ENCODE peak calls at places on chromosomes 11 and 22, in four cellular contexts. B is A549, Z is K562, G is HepG2. F is an unnamed sample.

GRCh38 chr11:11635456-11635855 is 13.7 kb upstream of the GALNT18 start:
- DNase-seq in B (no peak), Z (no peak), G (no peak), F (no peak)

GRCh38 chr11:26992031-26992541 is 1.8 kb upstream of the FIBIN start:
- DNase-seq in B (no peak), Z (no peak), G (no peak), F (no peak)

GRCh38 chr11:110613526-110613925 is 98.7 kb downstream of the ARHGAP20 start:
- DNase-seq in B (no peak), Z (no peak), G (no peak), F (no peak)

GRCh38 chr11:36123353-36124220 is 165.6 kb downstream of the COMMD9 start:
- DNase-seq in B (no peak), Z (no peak), G (no peak), F (no peak)

GRCh38 chr11:74280494-74280893 is 30.9 kb downstream of the P4HA3 start:
- DNase-seq in B (no peak), Z (no peak), G (no peak), F (no peak)

GRCh38 chr11:41497974-41498373 is 38.5 kb upstream of the LRRC4C start:
- DNase-seq in B (no peak), Z (no peak), G (no peak), F (peak)

GRCh38 chr22:30195245-30196140 is 51.1 kb downstream of the LIF start:
- DNase-seq in B (no peak), Z (no peak), G (peak), F (no peak)

GRCh38 chr11:122691751-122692150 is 36.2 kb downstream of the UBASH3B start:
- DNase-seq in B (no peak), Z (no peak), G (peak), F (no peak)

GRCh38 chr11:78145511-78146030 is 6.1 kb upstream of the ALG8 start:
- DNase-seq in B (no peak), Z (no peak), G (no peak), F (no peak)

GRCh38 chr22:34429314-34429713 is 509.0 kb upstream of the LARGE1 start:
- DNase-seq in B (no peak), Z (no peak), G (no peak), F (no peak)

GRCh38 chr11:30902929-30903328 is 316.8 kb upstream of the MPPED2 start:
- DNase-seq in B (no peak), Z (no peak), G (no peak), F (no peak)

GRCh38 chr11:1889527-1889930 is 2.2 kb downstream of the PRR33 start:
- DNase-seq in B (no peak), Z (no peak), G (no peak), F (no peak)

GRCh38 chr11:119262668-119263351 is 54.1 kb downstream of the MCAM start:
- DNase-seq in B (no peak), Z (peak), G (no peak), F (no peak)

GRCh38 chr11:103800406-103801114 is 235.9 kb upstream of the DDI1 start:
- DNase-seq in B (no peak), Z (no peak), G (no peak), F (peak)

GRCh38 chr22:42301742-42302102 is 31.3 kb upstream of the TCF20 start:
- DNase-seq in B (no peak), Z (no peak), G (no peak), F (no peak)

GRCh38 chr11:120181446-120181992 is 29.3 kb upstream of the OAF start:
- DNase-seq in B (no peak), Z (no peak), G (no peak), F (no peak)

DNA sequence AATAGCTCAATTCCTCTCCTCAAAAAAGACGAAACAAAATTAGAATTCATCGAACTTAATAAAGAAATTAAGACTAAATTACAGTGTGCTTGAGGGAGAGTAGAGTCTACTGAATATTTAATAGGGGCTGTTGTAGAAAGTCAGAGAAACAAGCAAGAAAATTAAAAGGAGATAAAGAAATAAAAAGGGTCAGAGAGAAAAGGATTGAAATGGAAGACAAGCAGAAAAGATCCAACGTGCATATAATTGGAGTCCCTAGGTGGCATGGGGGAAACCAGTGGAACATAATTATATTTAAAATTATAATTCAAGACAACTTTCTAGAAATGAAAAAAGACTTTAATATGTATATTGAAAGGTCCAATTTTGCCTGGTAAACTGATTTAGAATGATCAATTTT is 74.3 kb downstream of the ACER3 start:
- DNase-seq in B (no peak), Z (no peak), G (no peak), F (no peak)
- TF ChIP-seq JUN in B (no peak), Z (no peak), G (no peak), F (no peak)

DNA sequence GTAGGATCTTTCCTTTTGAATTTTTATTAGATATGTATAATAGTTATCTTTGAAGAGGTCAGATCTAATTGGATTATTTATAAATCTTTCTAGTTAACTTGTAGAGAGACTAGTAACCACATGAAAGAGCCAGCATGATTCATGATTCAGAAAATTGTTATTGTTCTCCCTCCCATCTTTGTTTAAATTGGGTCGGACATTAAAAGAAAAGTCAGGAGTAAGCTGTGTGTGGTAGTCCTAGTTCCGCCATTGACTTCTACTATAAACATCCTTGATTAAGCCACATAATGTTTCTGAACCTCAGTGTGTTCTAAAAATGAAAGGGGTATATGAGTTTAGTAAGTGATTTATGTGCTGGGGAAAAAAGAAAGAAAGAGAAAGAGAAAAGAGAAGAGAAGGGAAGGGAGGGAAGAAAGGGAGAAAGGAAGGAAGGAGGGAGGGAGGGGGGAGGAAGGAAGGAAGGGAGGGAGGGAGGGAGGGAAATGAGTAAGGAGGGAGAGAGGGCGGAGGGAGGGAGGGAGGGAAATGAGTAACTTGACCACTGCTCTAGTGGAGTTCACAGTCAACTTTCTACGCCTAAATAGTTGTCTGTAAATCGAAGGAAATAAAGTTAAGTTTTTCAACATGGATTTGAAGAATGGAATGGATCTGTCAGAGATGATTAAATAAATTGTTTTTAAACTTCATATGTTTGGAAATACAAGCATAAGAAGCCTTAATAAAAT is 32.9 kb downstream of the SIK2 start:
- DNase-seq in B (no peak), Z (peak), G (no peak), F (no peak)
- TF ChIP-seq HMGXB4 in B (no peak), Z (no peak), G (no peak), F (no peak)

DNA sequence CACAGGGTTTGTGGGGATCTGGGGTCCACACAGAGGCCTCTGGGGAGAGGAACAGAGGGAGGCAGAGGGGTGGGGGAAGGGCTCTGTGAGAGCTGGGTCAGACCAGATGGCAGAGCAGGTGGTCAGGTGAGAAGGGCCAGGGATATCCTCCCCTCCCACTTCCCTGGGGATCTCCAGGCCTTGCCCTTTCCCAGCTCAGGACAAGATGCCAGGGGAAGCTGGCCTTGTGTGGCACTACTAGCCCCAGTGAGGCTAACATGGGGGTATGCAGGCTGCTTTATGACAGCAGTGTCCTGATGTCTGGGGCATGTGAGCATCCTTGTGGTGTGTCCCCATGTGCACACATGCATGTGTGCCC is 51.4 kb upstream of the MYEOV start:
- DNase-seq in B (no peak), Z (no peak), G (no peak), F (no peak)
- TF ChIP-seq JUN in B (no peak), Z (no peak), G (no peak), F (no peak)

DNA sequence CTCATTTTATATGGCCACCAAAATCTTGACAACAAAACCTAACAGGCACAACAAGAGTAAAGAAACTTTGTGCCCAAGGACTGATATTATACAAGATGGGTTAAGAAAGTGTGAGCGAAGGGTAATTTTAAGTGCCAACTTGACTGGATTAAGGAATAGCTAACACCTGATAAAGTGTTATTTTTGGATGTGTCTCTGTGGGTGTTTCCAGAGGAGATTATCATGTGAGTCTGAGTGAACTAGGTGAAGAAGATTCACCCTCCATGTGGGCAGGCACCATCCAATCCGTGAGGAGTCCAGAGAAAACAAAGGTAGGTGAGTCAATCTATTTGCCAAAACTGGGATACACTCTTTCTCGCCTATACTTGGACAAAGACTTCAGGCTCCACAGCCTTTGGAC is 461.6 kb downstream of the ETS1 start:
- DNase-seq in B (no peak), Z (no peak), G (no peak), F (no peak)
- TF ChIP-seq HMGXB4 in B (no peak), Z (no peak), G (no peak), F (no peak)

DNA sequence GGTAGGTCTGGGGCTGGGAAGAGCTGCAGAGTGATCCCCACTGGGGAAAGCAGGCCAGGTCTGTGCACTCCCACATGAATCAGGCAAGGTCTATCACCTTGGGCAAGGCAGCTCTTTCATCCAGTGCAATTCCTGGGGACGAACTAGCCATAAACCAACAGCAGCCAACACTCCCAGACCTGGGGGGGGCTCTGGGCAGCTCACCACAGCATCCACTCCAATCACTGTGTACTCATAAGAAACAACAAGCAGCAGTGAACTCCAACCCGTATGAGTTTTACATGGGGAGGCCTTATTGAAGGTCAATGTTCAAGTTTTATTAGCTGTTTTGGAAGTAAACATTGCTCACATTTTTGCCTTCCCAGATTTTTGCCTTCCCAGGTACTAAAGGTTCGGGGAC is 157.4 kb upstream of the NAV2 start:
- DNase-seq in B (no peak), Z (no peak), G (no peak), F (no peak)
- TF ChIP-seq JUN in B (no peak), Z (no peak), G (no peak), F (no peak)

DNA sequence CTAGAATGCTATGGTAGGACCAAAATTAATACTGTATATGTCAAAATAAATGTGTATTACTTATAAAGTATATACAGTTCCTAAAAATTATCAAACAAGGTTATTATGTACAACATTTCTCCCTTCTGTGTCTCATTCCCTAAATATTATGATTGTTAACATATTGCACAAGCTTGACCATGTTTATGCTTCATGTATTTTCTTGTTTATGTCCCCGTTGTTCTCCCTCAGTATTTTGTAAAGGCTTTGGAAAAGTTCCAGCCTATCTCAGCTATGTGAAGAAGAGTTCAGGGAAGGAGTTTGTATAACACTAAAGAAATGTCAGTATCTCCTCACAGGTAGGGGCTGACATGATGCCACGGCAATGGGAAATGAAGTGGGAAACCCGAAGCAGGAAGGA is 19.6 kb downstream of the ADM start:
- DNase-seq in B (no peak), Z (no peak), G (no peak), F (no peak)
- TF ChIP-seq HMGXB4 in B (no peak), Z (no peak), G (no peak), F (no peak)

F was measured in WTC11.